ENCODE peak calls at places on chromosomes 5 and 9, in ten cellular contexts. One of them, this sample, is unnamed.

GRCh38 chr5:102481044-102481715 is 17.6 kb downstream of the SLCO6A1 start:
- DNase-seq in activated CD4-positive, CD25-positive, alpha-beta regulatory T cell treated with anti-CD3 and anti-CD28 coated beads, Interleukin-2, amount 50 U/mL, for 16 hours: no peak
- DNase-seq in dorsolateral prefrontal cortex: no peak
- DNase-seq in chondrocyte: no peak
- DNase-seq in neural crest cell: no peak
- DNase-seq in activated CD4-positive, alpha-beta T cell treated with anti-CD3 and anti-CD28 coated beads, Interleukin-2, amount 10 ng/mL, durations not matched to agents 7 days and 5 days: no peak
- DNase-seq in ecto neural progenitor cell: no peak
- DNase-seq in ovary: no peak
- DNase-seq in NCI-H460: no peak
- DNase-seq in SJCRH30: no peak
- DNase-seq in this sample: no peak

GRCh38 chr5:157290156-157290980 is 24.4 kb downstream of the CYFIP2 start:
- DNase-seq in SJCRH30: no peak
- DNase-seq in neural crest cell: no peak
- DNase-seq in NCI-H460: no peak
- DNase-seq in dorsolateral prefrontal cortex: no peak
- DNase-seq in ecto neural progenitor cell: no peak
- DNase-seq in ovary: no peak
- DNase-seq in chondrocyte: no peak
- DNase-seq in activated CD4-positive, alpha-beta T cell treated with anti-CD3 and anti-CD28 coated beads, Interleukin-2, amount 10 ng/mL, durations not matched to agents 7 days and 5 days: no peak
- DNase-seq in activated CD4-positive, CD25-positive, alpha-beta regulatory T cell treated with anti-CD3 and anti-CD28 coated beads, Interleukin-2, amount 50 U/mL, for 16 hours: no peak
- DNase-seq in this sample: no peak

GRCh38 chr5:91928751-91929521 is 545.8 kb upstream of the ARRDC3 start:
- DNase-seq in NCI-H460: peak
- DNase-seq in chondrocyte: no peak
- DNase-seq in dorsolateral prefrontal cortex: no peak
- DNase-seq in SJCRH30: no peak
- DNase-seq in activated CD4-positive, CD25-positive, alpha-beta regulatory T cell treated with anti-CD3 and anti-CD28 coated beads, Interleukin-2, amount 50 U/mL, for 16 hours: no peak
- DNase-seq in ovary: no peak
- DNase-seq in activated CD4-positive, alpha-beta T cell treated with anti-CD3 and anti-CD28 coated beads, Interleukin-2, amount 10 ng/mL, durations not matched to agents 7 days and 5 days: no peak
- DNase-seq in neural crest cell: no peak
- DNase-seq in ecto neural progenitor cell: no peak
- DNase-seq in this sample: no peak

GRCh38 chr9:88960632-88961031 is 30.6 kb upstream of the S1PR3 start:
- DNase-seq in NCI-H460: no peak
- DNase-seq in ovary: no peak
- DNase-seq in chondrocyte: no peak
- DNase-seq in activated CD4-positive, alpha-beta T cell treated with anti-CD3 and anti-CD28 coated beads, Interleukin-2, amount 10 ng/mL, durations not matched to agents 7 days and 5 days: no peak
- DNase-seq in activated CD4-positive, CD25-positive, alpha-beta regulatory T cell treated with anti-CD3 and anti-CD28 coated beads, Interleukin-2, amount 50 U/mL, for 16 hours: no peak
- DNase-seq in SJCRH30: no peak
- DNase-seq in dorsolateral prefrontal cortex: no peak
- DNase-seq in ecto neural progenitor cell: peak
- DNase-seq in neural crest cell: no peak
- DNase-seq in this sample: no peak

GRCh38 chr5:160353379-160353778 is 17.0 kb downstream of the C1QTNF2 start:
- DNase-seq in chondrocyte: no peak
- DNase-seq in dorsolateral prefrontal cortex: no peak
- DNase-seq in NCI-H460: no peak
- DNase-seq in SJCRH30: no peak
- DNase-seq in activated CD4-positive, alpha-beta T cell treated with anti-CD3 and anti-CD28 coated beads, Interleukin-2, amount 10 ng/mL, durations not matched to agents 7 days and 5 days: no peak
- DNase-seq in ecto neural progenitor cell: no peak
- DNase-seq in neural crest cell: no peak
- DNase-seq in activated CD4-positive, CD25-positive, alpha-beta regulatory T cell treated with anti-CD3 and anti-CD28 coated beads, Interleukin-2, amount 50 U/mL, for 16 hours: no peak
- DNase-seq in ovary: no peak
- DNase-seq in this sample: no peak

GRCh38 chr5:135127604-135128240 is 93.7 kb upstream of the PITX1 start:
- DNase-seq in NCI-H460: peak
- DNase-seq in activated CD4-positive, alpha-beta T cell treated with anti-CD3 and anti-CD28 coated beads, Interleukin-2, amount 10 ng/mL, durations not matched to agents 7 days and 5 days: no peak
- DNase-seq in chondrocyte: no peak
- DNase-seq in activated CD4-positive, CD25-positive, alpha-beta regulatory T cell treated with anti-CD3 and anti-CD28 coated beads, Interleukin-2, amount 50 U/mL, for 16 hours: no peak
- DNase-seq in dorsolateral prefrontal cortex: no peak
- DNase-seq in ovary: no peak
- DNase-seq in SJCRH30: peak
- DNase-seq in neural crest cell: no peak
- DNase-seq in ecto neural progenitor cell: no peak
- DNase-seq in this sample: no peak

GRCh38 chr5:90871356-90871755 is 312.8 kb downstream of the ADGRV1 start:
- DNase-seq in activated CD4-positive, alpha-beta T cell treated with anti-CD3 and anti-CD28 coated beads, Interleukin-2, amount 10 ng/mL, durations not matched to agents 7 days and 5 days: no peak
- DNase-seq in dorsolateral prefrontal cortex: no peak
- DNase-seq in ovary: no peak
- DNase-seq in chondrocyte: no peak
- DNase-seq in NCI-H460: no peak
- DNase-seq in SJCRH30: no peak
- DNase-seq in neural crest cell: no peak
- DNase-seq in ecto neural progenitor cell: no peak
- DNase-seq in activated CD4-positive, CD25-positive, alpha-beta regulatory T cell treated with anti-CD3 and anti-CD28 coated beads, Interleukin-2, amount 50 U/mL, for 16 hours: no peak
- DNase-seq in this sample: no peak

GRCh38 chr5:155101697-155102096 is 88.1 kb downstream of the KIF4B start:
- DNase-seq in chondrocyte: no peak
- DNase-seq in neural crest cell: no peak
- DNase-seq in activated CD4-positive, CD25-positive, alpha-beta regulatory T cell treated with anti-CD3 and anti-CD28 coated beads, Interleukin-2, amount 50 U/mL, for 16 hours: no peak
- DNase-seq in NCI-H460: no peak
- DNase-seq in ecto neural progenitor cell: no peak
- DNase-seq in dorsolateral prefrontal cortex: no peak
- DNase-seq in ovary: no peak
- DNase-seq in activated CD4-positive, alpha-beta T cell treated with anti-CD3 and anti-CD28 coated beads, Interleukin-2, amount 10 ng/mL, durations not matched to agents 7 days and 5 days: no peak
- DNase-seq in SJCRH30: no peak
- DNase-seq in this sample: no peak

GRCh38 chr5:167634432-167634831 is 657.0 kb upstream of the WWC1 start:
- DNase-seq in chondrocyte: no peak
- DNase-seq in dorsolateral prefrontal cortex: no peak
- DNase-seq in ecto neural progenitor cell: no peak
- DNase-seq in ovary: no peak
- DNase-seq in activated CD4-positive, alpha-beta T cell treated with anti-CD3 and anti-CD28 coated beads, Interleukin-2, amount 10 ng/mL, durations not matched to agents 7 days and 5 days: no peak
- DNase-seq in NCI-H460: no peak
- DNase-seq in SJCRH30: no peak
- DNase-seq in neural crest cell: no peak
- DNase-seq in activated CD4-positive, CD25-positive, alpha-beta regulatory T cell treated with anti-CD3 and anti-CD28 coated beads, Interleukin-2, amount 50 U/mL, for 16 hours: no peak
- DNase-seq in this sample: no peak

GRCh38 chr5:32869216-32869615 is 158.1 kb downstream of the NPR3 start:
- DNase-seq in ovary: no peak
- DNase-seq in activated CD4-positive, alpha-beta T cell treated with anti-CD3 and anti-CD28 coated beads, Interleukin-2, amount 10 ng/mL, durations not matched to agents 7 days and 5 days: no peak
- DNase-seq in activated CD4-positive, CD25-positive, alpha-beta regulatory T cell treated with anti-CD3 and anti-CD28 coated beads, Interleukin-2, amount 50 U/mL, for 16 hours: no peak
- DNase-seq in dorsolateral prefrontal cortex: no peak
- DNase-seq in chondrocyte: no peak
- DNase-seq in neural crest cell: no peak
- DNase-seq in NCI-H460: no peak
- DNase-seq in ecto neural progenitor cell: no peak
- DNase-seq in SJCRH30: no peak
- DNase-seq in this sample: no peak

GRCh38 chr5:130400091-130400490 is 495.8 kb downstream of the CHSY3 start:
- DNase-seq in SJCRH30: no peak
- DNase-seq in neural crest cell: no peak
- DNase-seq in NCI-H460: peak
- DNase-seq in dorsolateral prefrontal cortex: no peak
- DNase-seq in ovary: no peak
- DNase-seq in chondrocyte: no peak
- DNase-seq in activated CD4-positive, CD25-positive, alpha-beta regulatory T cell treated with anti-CD3 and anti-CD28 coated beads, Interleukin-2, amount 50 U/mL, for 16 hours: no peak
- DNase-seq in ecto neural progenitor cell: no peak
- DNase-seq in activated CD4-positive, alpha-beta T cell treated with anti-CD3 and anti-CD28 coated beads, Interleukin-2, amount 10 ng/mL, durations not matched to agents 7 days and 5 days: no peak
- DNase-seq in this sample: no peak

GRCh38 chr5:142235050-142235797 is 89.6 kb downstream of the SPRY4 start:
- DNase-seq in neural crest cell: peak
- DNase-seq in ovary: no peak
- DNase-seq in activated CD4-positive, CD25-positive, alpha-beta regulatory T cell treated with anti-CD3 and anti-CD28 coated beads, Interleukin-2, amount 50 U/mL, for 16 hours: no peak
- DNase-seq in NCI-H460: no peak
- DNase-seq in activated CD4-positive, alpha-beta T cell treated with anti-CD3 and anti-CD28 coated beads, Interleukin-2, amount 10 ng/mL, durations not matched to agents 7 days and 5 days: no peak
- DNase-seq in chondrocyte: no peak
- DNase-seq in ecto neural progenitor cell: peak
- DNase-seq in SJCRH30: peak
- DNase-seq in dorsolateral prefrontal cortex: no peak
- DNase-seq in this sample: no peak

GRCh38 chr5:157874861-157875260 is 15.9 kb upstream of the CLINT1 start:
- DNase-seq in activated CD4-positive, CD25-positive, alpha-beta regulatory T cell treated with anti-CD3 and anti-CD28 coated beads, Interleukin-2, amount 50 U/mL, for 16 hours: no peak
- DNase-seq in chondrocyte: no peak
- DNase-seq in ovary: no peak
- DNase-seq in dorsolateral prefrontal cortex: no peak
- DNase-seq in SJCRH30: no peak
- DNase-seq in neural crest cell: no peak
- DNase-seq in activated CD4-positive, alpha-beta T cell treated with anti-CD3 and anti-CD28 coated beads, Interleukin-2, amount 10 ng/mL, durations not matched to agents 7 days and 5 days: no peak
- DNase-seq in ecto neural progenitor cell: no peak
- DNase-seq in NCI-H460: no peak
- DNase-seq in this sample: no peak

GRCh38 chr5:50727149-50727496 is 60.7 kb downstream of the PARP8 start:
- DNase-seq in dorsolateral prefrontal cortex: no peak
- DNase-seq in neural crest cell: no peak
- DNase-seq in SJCRH30: no peak
- DNase-seq in chondrocyte: no peak
- DNase-seq in ovary: no peak
- DNase-seq in activated CD4-positive, alpha-beta T cell treated with anti-CD3 and anti-CD28 coated beads, Interleukin-2, amount 10 ng/mL, durations not matched to agents 7 days and 5 days: no peak
- DNase-seq in ecto neural progenitor cell: no peak
- DNase-seq in NCI-H460: no peak
- DNase-seq in activated CD4-positive, CD25-positive, alpha-beta regulatory T cell treated with anti-CD3 and anti-CD28 coated beads, Interleukin-2, amount 50 U/mL, for 16 hours: no peak
- DNase-seq in this sample: no peak

GRCh38 chr9:106921341-106921899 is 58.5 kb downstream of the ZNF462 start:
- DNase-seq in activated CD4-positive, alpha-beta T cell treated with anti-CD3 and anti-CD28 coated beads, Interleukin-2, amount 10 ng/mL, durations not matched to agents 7 days and 5 days: peak
- DNase-seq in NCI-H460: peak
- DNase-seq in ovary: peak
- DNase-seq in ecto neural progenitor cell: peak
- DNase-seq in dorsolateral prefrontal cortex: no peak
- DNase-seq in activated CD4-positive, CD25-positive, alpha-beta regulatory T cell treated with anti-CD3 and anti-CD28 coated beads, Interleukin-2, amount 50 U/mL, for 16 hours: no peak
- DNase-seq in SJCRH30: peak
- DNase-seq in neural crest cell: peak
- DNase-seq in chondrocyte: no peak
- DNase-seq in this sample: no peak

GRCh38 chr9:85430659-85431370 is 310.9 kb downstream of the AGTPBP1 start:
- DNase-seq in SJCRH30: no peak
- DNase-seq in chondrocyte: no peak
- DNase-seq in activated CD4-positive, CD25-positive, alpha-beta regulatory T cell treated with anti-CD3 and anti-CD28 coated beads, Interleukin-2, amount 50 U/mL, for 16 hours: no peak
- DNase-seq in activated CD4-positive, alpha-beta T cell treated with anti-CD3 and anti-CD28 coated beads, Interleukin-2, amount 10 ng/mL, durations not matched to agents 7 days and 5 days: no peak
- DNase-seq in neural crest cell: no peak
- DNase-seq in ovary: no peak
- DNase-seq in ecto neural progenitor cell: no peak
- DNase-seq in dorsolateral prefrontal cortex: peak
- DNase-seq in NCI-H460: no peak
- DNase-seq in this sample: no peak

GRCh38 chr5:133565993-133566392 is 46.3 kb downstream of the FSTL4 start:
- DNase-seq in dorsolateral prefrontal cortex: no peak
- DNase-seq in ecto neural progenitor cell: no peak
- DNase-seq in activated CD4-positive, alpha-beta T cell treated with anti-CD3 and anti-CD28 coated beads, Interleukin-2, amount 10 ng/mL, durations not matched to agents 7 days and 5 days: peak
- DNase-seq in activated CD4-positive, CD25-positive, alpha-beta regulatory T cell treated with anti-CD3 and anti-CD28 coated beads, Interleukin-2, amount 50 U/mL, for 16 hours: no peak
- DNase-seq in NCI-H460: peak
- DNase-seq in chondrocyte: no peak
- DNase-seq in neural crest cell: peak
- DNase-seq in ovary: no peak
- DNase-seq in SJCRH30: peak
- DNase-seq in this sample: no peak

GRCh38 chr5:76446776-76447175 is 43.7 kb downstream of the IQGAP2 start:
- DNase-seq in activated CD4-positive, alpha-beta T cell treated with anti-CD3 and anti-CD28 coated beads, Interleukin-2, amount 10 ng/mL, durations not matched to agents 7 days and 5 days: no peak
- DNase-seq in chondrocyte: no peak
- DNase-seq in activated CD4-positive, CD25-positive, alpha-beta regulatory T cell treated with anti-CD3 and anti-CD28 coated beads, Interleukin-2, amount 50 U/mL, for 16 hours: no peak
- DNase-seq in neural crest cell: no peak
- DNase-seq in dorsolateral prefrontal cortex: no peak
- DNase-seq in ecto neural progenitor cell: no peak
- DNase-seq in NCI-H460: no peak
- DNase-seq in ovary: no peak
- DNase-seq in SJCRH30: no peak
- DNase-seq in this sample: no peak

GRCh38 chr9:91253488-91253887 is 108.2 kb downstream of the AUH start:
- DNase-seq in ecto neural progenitor cell: no peak
- DNase-seq in NCI-H460: peak
- DNase-seq in ovary: no peak
- DNase-seq in SJCRH30: no peak
- DNase-seq in activated CD4-positive, alpha-beta T cell treated with anti-CD3 and anti-CD28 coated beads, Interleukin-2, amount 10 ng/mL, durations not matched to agents 7 days and 5 days: peak
- DNase-seq in dorsolateral prefrontal cortex: no peak
- DNase-seq in neural crest cell: no peak
- DNase-seq in chondrocyte: no peak
- DNase-seq in activated CD4-positive, CD25-positive, alpha-beta regulatory T cell treated with anti-CD3 and anti-CD28 coated beads, Interleukin-2, amount 50 U/mL, for 16 hours: no peak
- DNase-seq in this sample: no peak

GRCh38 chr9:87195306-87195705 is 248.0 kb upstream of the GAS1 start:
- DNase-seq in activated CD4-positive, alpha-beta T cell treated with anti-CD3 and anti-CD28 coated beads, Interleukin-2, amount 10 ng/mL, durations not matched to agents 7 days and 5 days: no peak
- DNase-seq in ecto neural progenitor cell: no peak
- DNase-seq in dorsolateral prefrontal cortex: no peak
- DNase-seq in chondrocyte: no peak
- DNase-seq in NCI-H460: no peak
- DNase-seq in SJCRH30: no peak
- DNase-seq in activated CD4-positive, CD25-positive, alpha-beta regulatory T cell treated with anti-CD3 and anti-CD28 coated beads, Interleukin-2, amount 50 U/mL, for 16 hours: no peak
- DNase-seq in neural crest cell: no peak
- DNase-seq in ovary: no peak
- DNase-seq in this sample: no peak

GRCh38 chr5:172713113-172713808 is 57.7 kb downstream of the DUSP1 start:
- DNase-seq in NCI-H460: peak
- DNase-seq in dorsolateral prefrontal cortex: peak
- DNase-seq in neural crest cell: peak
- DNase-seq in ovary: peak
- DNase-seq in activated CD4-positive, CD25-positive, alpha-beta regulatory T cell treated with anti-CD3 and anti-CD28 coated beads, Interleukin-2, amount 50 U/mL, for 16 hours: peak
- DNase-seq in activated CD4-positive, alpha-beta T cell treated with anti-CD3 and anti-CD28 coated beads, Interleukin-2, amount 10 ng/mL, durations not matched to agents 7 days and 5 days: peak
- DNase-seq in SJCRH30: peak
- DNase-seq in chondrocyte: peak
- DNase-seq in ecto neural progenitor cell: peak
- DNase-seq in this sample: peak

GRCh38 chr5:158952951-158953350 is 146.8 kb downstream of the EBF1 start:
- DNase-seq in NCI-H460: no peak
- DNase-seq in dorsolateral prefrontal cortex: no peak
- DNase-seq in activated CD4-positive, alpha-beta T cell treated with anti-CD3 and anti-CD28 coated beads, Interleukin-2, amount 10 ng/mL, durations not matched to agents 7 days and 5 days: no peak
- DNase-seq in neural crest cell: no peak
- DNase-seq in ovary: no peak
- DNase-seq in activated CD4-positive, CD25-positive, alpha-beta regulatory T cell treated with anti-CD3 and anti-CD28 coated beads, Interleukin-2, amount 50 U/mL, for 16 hours: no peak
- DNase-seq in ecto neural progenitor cell: no peak
- DNase-seq in chondrocyte: no peak
- DNase-seq in SJCRH30: no peak
- DNase-seq in this sample: no peak

GRCh38 chr5:135072357-135073247 is 38.6 kb upstream of the PITX1 start:
- DNase-seq in ecto neural progenitor cell: no peak
- DNase-seq in chondrocyte: peak
- DNase-seq in dorsolateral prefrontal cortex: no peak
- DNase-seq in SJCRH30: peak
- DNase-seq in neural crest cell: no peak
- DNase-seq in ovary: no peak
- DNase-seq in activated CD4-positive, CD25-positive, alpha-beta regulatory T cell treated with anti-CD3 and anti-CD28 coated beads, Interleukin-2, amount 50 U/mL, for 16 hours: no peak
- DNase-seq in activated CD4-positive, alpha-beta T cell treated with anti-CD3 and anti-CD28 coated beads, Interleukin-2, amount 10 ng/mL, durations not matched to agents 7 days and 5 days: no peak
- DNase-seq in NCI-H460: no peak
- DNase-seq in this sample: no peak

GRCh38 chr5:164501344-164501743 is 995.9 kb downstream of the MAT2B start:
- DNase-seq in activated CD4-positive, alpha-beta T cell treated with anti-CD3 and anti-CD28 coated beads, Interleukin-2, amount 10 ng/mL, durations not matched to agents 7 days and 5 days: no peak
- DNase-seq in SJCRH30: no peak
- DNase-seq in activated CD4-positive, CD25-positive, alpha-beta regulatory T cell treated with anti-CD3 and anti-CD28 coated beads, Interleukin-2, amount 50 U/mL, for 16 hours: no peak
- DNase-seq in chondrocyte: no peak
- DNase-seq in dorsolateral prefrontal cortex: no peak
- DNase-seq in ovary: no peak
- DNase-seq in neural crest cell: no peak
- DNase-seq in ecto neural progenitor cell: no peak
- DNase-seq in NCI-H460: no peak
- DNase-seq in this sample: no peak

GRCh38 chr9:76716270-76716669 is 48.0 kb upstream of the PCA3 start:
- DNase-seq in ovary: no peak
- DNase-seq in activated CD4-positive, alpha-beta T cell treated with anti-CD3 and anti-CD28 coated beads, Interleukin-2, amount 10 ng/mL, durations not matched to agents 7 days and 5 days: no peak
- DNase-seq in SJCRH30: no peak
- DNase-seq in chondrocyte: no peak
- DNase-seq in NCI-H460: no peak
- DNase-seq in ecto neural progenitor cell: no peak
- DNase-seq in dorsolateral prefrontal cortex: no peak
- DNase-seq in activated CD4-positive, CD25-positive, alpha-beta regulatory T cell treated with anti-CD3 and anti-CD28 coated beads, Interleukin-2, amount 50 U/mL, for 16 hours: no peak
- DNase-seq in neural crest cell: no peak
- DNase-seq in this sample: no peak